ENCODE peak calls at places on chromosome 7, in four cellular contexts. N, D, U and G are unnamed samples.

GRCh38 chr7:134724606-134725005 is 54.8 kb upstream of the CALD1 start:
- DNase-seq in N (no peak), D (peak), U (peak), G (no peak)

GRCh38 chr7:156493942-156494341 is 146.6 kb upstream of the RNF32 start:
- DNase-seq in N (no peak), D (no peak), U (no peak), G (no peak)

GRCh38 chr7:51428226-51428887 is 111.7 kb upstream of the COBL start:
- DNase-seq in N (no peak), D (no peak), U (peak), G (no peak)

GRCh38 chr7:66517212-66517909 is 111.3 kb upstream of the KCTD7 start:
- DNase-seq in N (no peak), D (no peak), U (no peak), G (no peak)

GRCh38 chr7:28055161-28055544 is 125.4 kb downstream of the JAZF1 start:
- DNase-seq in N (no peak), D (peak), U (peak), G (no peak)

GRCh38 chr7:6500691-6501090 is 50.6 kb downstream of the GRID2IP start:
- DNase-seq in N (no peak), D (no peak), U (no peak), G (no peak)

GRCh38 chr7:94434031-94434430 is 39.3 kb downstream of the COL1A2 start:
- DNase-seq in N (no peak), D (peak), U (no peak), G (no peak)

GRCh38 chr7:142507799-142508198 is 241.5 kb upstream of the PRSS1 start:
- DNase-seq in N (no peak), D (no peak), U (no peak), G (no peak)

GRCh38 chr7:98755138-98755898 is 114.5 kb downstream of the TMEM130 start:
- DNase-seq in N (no peak), D (no peak), U (no peak), G (no peak)

GRCh38 chr7:86209036-86209435 is 434.7 kb upstream of the GRM3 start:
- DNase-seq in N (no peak), D (no peak), U (no peak), G (no peak)